ENCODE peak calls at places on chromosomes 7 and 10, in ten cellular contexts. H, O, B, R, Q, T, Y, A, M and V are unnamed samples.

GRCh38 chr7:12951397-12951801 is 264.0 kb downstream of the ARL4A start:
- DNase-seq in H (no peak), O (peak; percentile 64), B (peak; percentile 67), R (no peak), Q (peak; percentile 78), T (no peak), Y (peak; percentile 92), A (no peak), M (no peak), V (no peak)

GRCh38 chr7:40502359-40502758 is 367.6 kb downstream of the SUGCT start:
- DNase-seq in H (no peak), O (no peak), B (no peak), R (no peak), Q (no peak), T (no peak), Y (no peak), A (no peak), M (no peak), V (no peak)

GRCh38 chr10:73601486-73601921 is 10.4 kb upstream of the USP54 start:
- DNase-seq in H (no peak), O (peak; percentile 18), B (peak; percentile 14), R (no peak), Q (no peak), T (no peak), Y (peak; percentile 51), A (no peak), M (no peak), V (no peak)

GRCh38 chr10:70284542-70285150 is 842 bp upstream of the NPFFR1 start:
- DNase-seq in H (no peak), O (no peak), B (no peak), R (no peak), Q (no peak), T (no peak), Y (no peak), A (no peak), M (no peak), V (no peak)

GRCh38 chr10:116740971-116741370 is 1.4 kb downstream of the HSPA12A start:
- DNase-seq in H (no peak), O (no peak), B (no peak), R (no peak), Q (no peak), T (no peak), Y (no peak), A (peak; percentile 40), M (no peak), V (no peak)

GRCh38 chr7:133668296-133669060 is 415.6 kb downstream of the EXOC4 start:
- DNase-seq in H (no peak), O (no peak), B (peak; percentile 31), R (no peak), Q (no peak), T (no peak), Y (peak; percentile 49), A (no peak), M (no peak), V (no peak)

GRCh38 chr7:17680943-17681351 is 259.3 kb downstream of the SNX13 start:
- DNase-seq in H (no peak), O (no peak), B (peak; percentile 54), R (peak; percentile 21), Q (peak; percentile 47), T (no peak), Y (peak; percentile 48), A (no peak), M (no peak), V (no peak)

GRCh38 chr7:51324206-51324884 is 7.7 kb upstream of the COBL start:
- DNase-seq in H (no peak), O (no peak), B (no peak), R (no peak), Q (no peak), T (no peak), Y (peak; percentile 34), A (no peak), M (no peak), V (no peak)

GRCh38 chr10:6348091-6348862 is 145.5 kb downstream of the PFKFB3 start:
- DNase-seq in H (no peak), O (peak; percentile 1), B (peak; percentile 24), R (no peak), Q (no peak), T (no peak), Y (no peak), A (no peak), M (peak; percentile 82), V (no peak)

GRCh38 chr10:60767424-60767823 is 10.9 kb upstream of the CDK1 start:
- DNase-seq in H (no peak), O (no peak), B (no peak), R (no peak), Q (no peak), T (no peak), Y (no peak), A (no peak), M (no peak), V (no peak)

GRCh38 chr7:55099086-55099831 is 80.4 kb downstream of the EGFR start:
- DNase-seq in H (no peak), O (no peak), B (no peak), R (no peak), Q (no peak), T (no peak), Y (no peak), A (peak; percentile 35), M (no peak), V (no peak)

GRCh38 chr7:134548877-134549276 is at the start of gene AKR1B15:
- DNase-seq in H (no peak), O (no peak), B (peak; percentile 52), R (no peak), Q (peak; percentile 51), T (no peak), Y (peak; percentile 60), A (no peak), M (peak; percentile 51), V (no peak)

GRCh38 chr7:100899432-100899831 is 3.7 kb upstream of the ACHE start:
- DNase-seq in H (no peak), O (no peak), B (no peak), R (no peak), Q (no peak), T (no peak), Y (no peak), A (no peak), M (no peak), V (no peak)

GRCh38 chr7:37786741-37787569 is 61.4 kb upstream of the NME8 start:
- DNase-seq in H (no peak), O (no peak), B (no peak), R (no peak), Q (no peak), T (no peak), Y (no peak), A (no peak), M (no peak), V (no peak)

GRCh38 chr10:119208553-119208940 is 1.2 kb downstream of the GRK5 start:
- DNase-seq in H (no peak), O (no peak), B (peak; percentile 62), R (no peak), Q (peak; percentile 44), T (no peak), Y (peak; percentile 48), A (no peak), M (no peak), V (no peak)

GRCh38 chr7:116785851-116786250 is 76.5 kb upstream of the CAPZA2 start:
- DNase-seq in H (no peak), O (no peak), B (no peak), R (no peak), Q (no peak), T (no peak), Y (no peak), A (no peak), M (no peak), V (no peak)

GRCh38 chr7:148148456-148148855 is 442.1 kb upstream of the C7orf33 start:
- DNase-seq in H (no peak), O (no peak), B (no peak), R (peak; percentile 43), Q (no peak), T (no peak), Y (no peak), A (no peak), M (no peak), V (no peak)

GRCh38 chr7:27976531-27976930 is 204.1 kb downstream of the JAZF1 start:
- DNase-seq in H (no peak), O (no peak), B (no peak), R (no peak), Q (no peak), T (no peak), Y (no peak), A (no peak), M (no peak), V (no peak)

GRCh38 chr7:93006480-93007095 is 111.2 kb downstream of the SAMD9 start:
- DNase-seq in H (no peak), O (no peak), B (no peak), R (no peak), Q (no peak), T (no peak), Y (no peak), A (no peak), M (no peak), V (no peak)

GRCh38 chr10:132269286-132270230 is 38.2 kb downstream of the STK32C start:
- DNase-seq in H (no peak), O (no peak), B (no peak), R (no peak), Q (no peak), T (no peak), Y (no peak), A (peak; percentile 63), M (no peak), V (no peak)

GRCh38 chr7:24981544-24981951 is 1.6 kb upstream of the OSBPL3 start:
- DNase-seq in H (peak; percentile 67), O (peak; percentile 46), B (peak; percentile 74), R (peak; percentile 60), Q (peak; percentile 74), T (peak; percentile 24), Y (peak; percentile 71), A (peak; percentile 41), M (peak; percentile 80), V (peak; percentile 53)